ENCODE peak calls at places on chromosomes 16 and 17, in six cellular contexts. One of them, this sample, is unnamed.
A peak's percentile ranks its signal among the peaks of the same experiment; 100 is the strongest.

GRCh38 chr16:88626646-88627045 is 11.7 kb upstream of the IL17C start:
- DNase-seq in IMR-90: no peak
- DNase-seq in trophoblast cell: no peak
- DNase-seq in neuronal stem cell: no peak
- DNase-seq in H9: no peak
- DNase-seq in H1: no peak
- DNase-seq in this sample: no peak

GRCh38 chr17:64147110-64148016 is 17.4 kb upstream of the ERN1 start:
- DNase-seq in trophoblast cell: peak; percentile 90
- DNase-seq in neuronal stem cell: no peak
- DNase-seq in H9: no peak
- DNase-seq in IMR-90: no peak
- DNase-seq in H1: no peak
- DNase-seq in this sample: peak; percentile 27

GRCh38 chr17:5877948-5878347 is 192.2 kb upstream of the WSCD1 start:
- DNase-seq in neuronal stem cell: no peak
- DNase-seq in trophoblast cell: no peak
- DNase-seq in H9: no peak
- DNase-seq in IMR-90: no peak
- DNase-seq in H1: no peak
- DNase-seq in this sample: no peak

GRCh38 chr17:35257080-35257701 is 14.3 kb downstream of the SLFN5 start:
- DNase-seq in H1: no peak
- DNase-seq in H9: no peak
- DNase-seq in IMR-90: peak; percentile 41
- DNase-seq in neuronal stem cell: no peak
- DNase-seq in trophoblast cell: no peak
- DNase-seq in this sample: no peak

GRCh38 chr17:2736956-2737355 is 12.5 kb downstream of the CCDC92B start:
- DNase-seq in neuronal stem cell: no peak
- DNase-seq in trophoblast cell: no peak
- DNase-seq in H1: no peak
- DNase-seq in IMR-90: no peak
- DNase-seq in H9: no peak
- DNase-seq in this sample: peak; percentile 9

GRCh38 chr16:75323198-75323597 is 71.8 kb upstream of the BCAR1 start:
- DNase-seq in IMR-90: no peak
- DNase-seq in trophoblast cell: peak; percentile 73
- DNase-seq in neuronal stem cell: no peak
- DNase-seq in H1: no peak
- DNase-seq in H9: no peak
- DNase-seq in this sample: no peak

GRCh38 chr16:58417035-58417434 is 24.8 kb downstream of the GINS3 start:
- DNase-seq in H1: no peak
- DNase-seq in trophoblast cell: no peak
- DNase-seq in H9: no peak
- DNase-seq in IMR-90: no peak
- DNase-seq in neuronal stem cell: no peak
- DNase-seq in this sample: no peak

GRCh38 chr17:13646411-13646810 is 44.7 kb upstream of the HS3ST3A1 start:
- DNase-seq in neuronal stem cell: no peak
- DNase-seq in H1: no peak
- DNase-seq in H9: no peak
- DNase-seq in trophoblast cell: peak; percentile 17
- DNase-seq in IMR-90: peak; percentile 28
- DNase-seq in this sample: peak; percentile 35

GRCh38 chr17:40612510-40613244 is 34.9 kb downstream of the SMARCE1 start:
- DNase-seq in IMR-90: no peak
- DNase-seq in H9: no peak
- DNase-seq in H1: no peak
- DNase-seq in trophoblast cell: no peak
- DNase-seq in neuronal stem cell: no peak
- DNase-seq in this sample: no peak

GRCh38 chr17:76233588-76234353 is 6.5 kb downstream of the RNF157 start:
- DNase-seq in trophoblast cell: no peak
- DNase-seq in H1: no peak
- DNase-seq in neuronal stem cell: no peak
- DNase-seq in IMR-90: no peak
- DNase-seq in H9: no peak
- DNase-seq in this sample: no peak

GRCh38 chr17:38455288-38455915 is 27.1 kb downstream of the ARHGAP23 start:
- DNase-seq in trophoblast cell: peak; percentile 64
- DNase-seq in H1: no peak
- DNase-seq in IMR-90: no peak
- DNase-seq in neuronal stem cell: no peak
- DNase-seq in H9: peak; percentile 71
- DNase-seq in this sample: peak; percentile 14

GRCh38 chr17:34252138-34252889 is 2.8 kb upstream of the CCL2 start:
- DNase-seq in H1: no peak
- DNase-seq in neuronal stem cell: no peak
- DNase-seq in IMR-90: peak; percentile 95
- DNase-seq in H9: no peak
- DNase-seq in trophoblast cell: peak; percentile 46
- DNase-seq in this sample: peak; percentile 96

GRCh38 chr16:10040136-10041080 is 141.8 kb downstream of the GRIN2A start:
- DNase-seq in H1: no peak
- DNase-seq in neuronal stem cell: no peak
- DNase-seq in trophoblast cell: no peak
- DNase-seq in IMR-90: no peak
- DNase-seq in H9: peak; percentile 62
- DNase-seq in this sample: no peak

GRCh38 chr17:42568341-42569111 is 1.6 kb downstream of the MLX start:
- DNase-seq in H1: no peak
- DNase-seq in neuronal stem cell: no peak
- DNase-seq in H9: no peak
- DNase-seq in IMR-90: no peak
- DNase-seq in trophoblast cell: no peak
- DNase-seq in this sample: no peak
- H3K9ac ChIP-seq in H1: no peak overlapping the region
- H3K9ac ChIP-seq in neuronal stem cell: no peak overlapping the region
- H3K9ac ChIP-seq in H9: no peak overlapping the region
- H3K9ac ChIP-seq in IMR-90: no peak overlapping the region
- H3K9ac ChIP-seq in trophoblast cell: no peak overlapping the region
- H3K9ac ChIP-seq in this sample: peak overlapping the region; percentile 3

DNA sequence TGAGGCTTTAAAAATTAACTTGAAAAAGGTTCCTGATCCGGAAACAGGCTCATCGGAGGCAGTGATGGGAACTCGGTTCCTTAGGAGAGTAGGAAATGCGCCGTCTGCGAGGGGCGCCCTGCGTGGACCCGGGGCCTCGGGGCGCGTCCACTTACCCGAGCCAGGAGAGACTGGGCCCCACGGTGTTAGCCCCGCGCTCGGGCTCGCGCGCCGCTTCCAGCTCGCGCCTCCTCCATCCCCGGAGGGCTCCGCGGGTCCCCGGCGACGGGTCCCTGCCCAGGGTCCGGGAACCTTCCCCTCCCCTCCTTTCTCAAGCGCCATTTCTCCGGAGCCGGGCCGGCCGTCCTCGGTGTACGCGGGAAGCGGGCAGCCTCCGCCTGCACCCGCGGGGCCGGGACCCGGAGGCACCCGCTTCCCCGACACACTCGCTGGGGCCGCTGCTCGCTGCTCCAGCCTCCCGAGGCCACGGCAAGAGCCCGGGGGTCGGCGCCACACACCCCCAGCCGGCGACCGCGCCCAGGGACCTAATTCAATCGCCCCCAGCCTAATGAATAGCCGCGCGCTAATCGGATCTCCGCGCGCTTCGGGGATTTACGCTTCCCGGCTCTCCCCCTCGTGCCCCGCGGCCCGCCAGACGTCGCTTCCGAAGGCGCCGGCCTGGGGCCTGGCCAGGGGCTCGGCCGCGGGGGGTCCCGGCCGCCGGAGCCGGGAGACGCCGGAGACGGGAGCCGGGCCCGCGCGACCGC is 2.2 kb upstream of the BAHCC1 start:
- DNase-seq in neuronal stem cell: no peak
- DNase-seq in trophoblast cell: peak; percentile 33
- DNase-seq in H1: no peak
- DNase-seq in H9: no peak
- DNase-seq in IMR-90: no peak
- DNase-seq in this sample: no peak
- H4K8ac ChIP-seq in neuronal stem cell: no peak overlapping the region
- H4K8ac ChIP-seq in trophoblast cell: peak overlapping the region; percentile 68
- H4K8ac ChIP-seq in H1: peak overlapping the region; percentile 57
- H4K8ac ChIP-seq in H9: no peak overlapping the region
- H4K8ac ChIP-seq in IMR-90: peak overlapping the region; percentile 80
- H4K8ac ChIP-seq in this sample: peak overlapping the region; percentile 64

GRCh38 chr17:72765357-72766153 is 326.9 kb downstream of the SLC39A11 start:
- DNase-seq in neuronal stem cell: no peak
- DNase-seq in H1: no peak
- DNase-seq in H9: no peak
- DNase-seq in IMR-90: no peak
- DNase-seq in trophoblast cell: no peak
- DNase-seq in this sample: no peak

GRCh38 chr17:72766761-72767356 is 325.6 kb downstream of the SLC39A11 start:
- DNase-seq in IMR-90: no peak
- DNase-seq in neuronal stem cell: no peak
- DNase-seq in H9: no peak
- DNase-seq in H1: no peak
- DNase-seq in trophoblast cell: no peak
- DNase-seq in this sample: no peak

GRCh38 chr17:72761893-72762622 is 330.4 kb downstream of the SLC39A11 start:
- DNase-seq in IMR-90: no peak
- DNase-seq in neuronal stem cell: no peak
- DNase-seq in trophoblast cell: no peak
- DNase-seq in H1: no peak
- DNase-seq in H9: no peak
- DNase-seq in this sample: no peak

GRCh38 chr17:72763981-72764380 is 328.5 kb downstream of the SLC39A11 start:
- DNase-seq in H1: no peak
- DNase-seq in IMR-90: no peak
- DNase-seq in neuronal stem cell: no peak
- DNase-seq in trophoblast cell: no peak
- DNase-seq in H9: peak; percentile 74
- DNase-seq in this sample: no peak

DNA sequence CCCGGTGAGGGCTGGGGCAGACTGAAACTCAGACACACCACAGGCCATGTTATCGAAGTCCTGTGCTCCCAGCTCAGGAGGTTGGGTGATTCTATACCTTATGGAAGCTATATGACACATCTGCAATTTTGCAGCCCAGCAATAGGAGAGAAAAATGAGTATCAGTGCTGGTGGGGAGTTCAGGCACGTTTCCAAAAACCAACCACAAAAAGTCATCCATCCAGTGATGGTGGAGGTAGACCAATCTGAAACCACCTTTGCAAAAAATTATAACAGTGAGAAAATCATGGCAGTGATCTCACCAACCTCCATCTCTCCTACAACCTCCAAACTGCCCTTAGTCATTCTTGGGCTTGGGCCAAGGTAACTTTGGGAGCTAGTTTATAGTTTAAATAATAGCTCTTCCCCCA is 327.9 kb downstream of the SLC39A11 start:
- DNase-seq in H9: no peak
- DNase-seq in neuronal stem cell: no peak
- DNase-seq in IMR-90: peak; percentile 62
- DNase-seq in H1: no peak
- DNase-seq in trophoblast cell: no peak
- DNase-seq in this sample: no peak
- H3K14ac ChIP-seq in H9: no peak overlapping the region
- H3K14ac ChIP-seq in neuronal stem cell: no peak overlapping the region
- H3K14ac ChIP-seq in IMR-90: peak overlapping the region; percentile 56
- H3K14ac ChIP-seq in H1: no peak overlapping the region
- H3K14ac ChIP-seq in trophoblast cell: no peak overlapping the region
- H3K14ac ChIP-seq in this sample: no peak overlapping the region

DNA sequence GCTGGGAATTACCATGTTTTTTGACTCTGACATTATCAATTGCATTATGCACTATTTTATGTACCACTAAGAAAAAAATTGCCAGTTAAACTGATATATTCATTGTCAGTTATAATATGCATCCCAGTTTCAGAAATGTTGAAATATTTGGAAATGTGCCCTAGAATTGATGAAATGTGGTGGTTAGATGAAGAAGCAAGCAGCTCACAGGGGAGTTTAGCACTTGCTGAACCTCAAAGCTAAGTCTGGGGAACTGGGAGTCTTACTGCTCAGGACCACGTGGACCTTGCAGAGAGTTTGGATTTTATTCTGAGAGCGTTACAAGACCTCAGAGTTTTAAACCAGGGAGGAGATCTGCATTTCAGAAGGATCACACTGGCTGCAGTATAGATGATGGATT is 67.9 kb downstream of the TNRC6C start:
- DNase-seq in IMR-90: no peak
- DNase-seq in H9: no peak
- DNase-seq in trophoblast cell: no peak
- DNase-seq in neuronal stem cell: no peak
- DNase-seq in H1: no peak
- DNase-seq in this sample: no peak
- H3K9ac ChIP-seq in IMR-90: no peak overlapping the region
- H3K9ac ChIP-seq in H9: no peak overlapping the region
- H3K9ac ChIP-seq in trophoblast cell: no peak overlapping the region
- H3K9ac ChIP-seq in neuronal stem cell: no peak overlapping the region
- H3K9ac ChIP-seq in H1: no peak overlapping the region
- H3K9ac ChIP-seq in this sample: no peak overlapping the region

GRCh38 chr17:47099451-47099986 is 89.6 kb downstream of the CDC27 start:
- DNase-seq in H1: no peak
- DNase-seq in IMR-90: no peak
- DNase-seq in trophoblast cell: peak; percentile 9
- DNase-seq in neuronal stem cell: no peak
- DNase-seq in H9: no peak
- DNase-seq in this sample: no peak
- H4K8ac ChIP-seq in H1: peak overlapping the region; percentile 14
- H4K8ac ChIP-seq in IMR-90: peak overlapping the region; percentile 59
- H4K8ac ChIP-seq in trophoblast cell: peak overlapping the region; percentile 98
- H4K8ac ChIP-seq in neuronal stem cell: no peak overlapping the region
- H4K8ac ChIP-seq in H9: no peak overlapping the region
- H4K8ac ChIP-seq in this sample: peak overlapping the region; percentile 93

DNA sequence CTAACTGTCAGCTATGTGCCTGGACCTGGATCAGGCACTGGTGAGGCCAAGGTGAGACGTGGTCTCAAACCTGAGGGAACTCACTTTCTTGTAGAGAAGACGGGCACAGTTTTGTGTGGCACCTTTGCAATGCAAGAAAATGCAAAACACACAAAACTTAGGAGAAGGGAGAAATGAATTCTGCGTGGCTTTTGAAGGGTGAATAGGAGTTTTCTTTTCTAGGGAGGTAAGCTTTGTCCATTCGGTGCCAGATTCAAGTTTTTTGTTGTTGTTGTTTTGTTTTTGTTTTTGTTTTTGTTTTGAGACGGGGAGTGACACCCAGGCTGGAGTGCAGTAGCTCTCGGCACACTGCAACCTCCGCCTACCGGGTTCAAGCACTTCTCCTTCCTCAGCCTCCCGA is 1.4 kb downstream of the TOM1L1 start:
- DNase-seq in H9: no peak
- DNase-seq in H1: no peak
- DNase-seq in trophoblast cell: no peak
- DNase-seq in neuronal stem cell: no peak
- DNase-seq in IMR-90: no peak
- DNase-seq in this sample: no peak
- H3K14ac ChIP-seq in H9: no peak overlapping the region
- H3K14ac ChIP-seq in H1: no peak overlapping the region
- H3K14ac ChIP-seq in trophoblast cell: no peak overlapping the region
- H3K14ac ChIP-seq in neuronal stem cell: no peak overlapping the region
- H3K14ac ChIP-seq in IMR-90: no peak overlapping the region
- H3K14ac ChIP-seq in this sample: no peak overlapping the region

DNA sequence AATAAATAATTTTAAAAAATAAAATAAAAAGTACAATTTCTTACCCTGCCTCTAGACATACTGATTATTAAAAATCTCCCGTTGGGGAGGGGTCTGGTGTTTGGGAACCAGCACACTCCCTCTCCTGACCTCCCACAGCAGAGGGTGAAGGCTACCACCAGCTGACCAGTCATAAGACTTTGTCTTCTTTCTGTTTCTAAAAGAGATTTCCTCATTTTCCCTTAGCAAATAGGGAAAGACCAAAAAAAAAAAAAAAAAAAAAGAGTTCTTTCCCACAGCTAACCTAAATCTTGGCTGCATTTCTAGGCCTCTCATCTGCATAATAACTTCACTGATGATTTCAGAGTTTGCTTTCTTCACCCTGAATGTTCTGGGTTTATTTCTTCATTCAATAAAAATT is 30.3 kb downstream of the CDK5RAP3 start:
- DNase-seq in H9: no peak
- DNase-seq in neuronal stem cell: no peak
- DNase-seq in IMR-90: peak; percentile 20
- DNase-seq in trophoblast cell: peak; percentile 17
- DNase-seq in H1: no peak
- DNase-seq in this sample: peak; percentile 50
- H3K9ac ChIP-seq in H9: no peak overlapping the region
- H3K9ac ChIP-seq in neuronal stem cell: no peak overlapping the region
- H3K9ac ChIP-seq in IMR-90: no peak overlapping the region
- H3K9ac ChIP-seq in trophoblast cell: no peak overlapping the region
- H3K9ac ChIP-seq in H1: no peak overlapping the region
- H3K9ac ChIP-seq in this sample: no peak overlapping the region